ENCODE peak calls at places on chromosomes 5 and 9, in seven cellular contexts. K, P, D, O, S, Y and M are unnamed samples.

GRCh38 chr5:54214747-54215146 is 95.6 kb downstream of the ARL15 start:
- DNase-seq in K (no peak), P (no peak), D (no peak), O (no peak), S (no peak), Y (no peak), M (no peak)

GRCh38 chr9:96139592-96140251 is 162.3 kb downstream of the HSD17B3 start:
- DNase-seq in K (peak; percentile 61), P (no peak), D (no peak), O (peak; percentile 91), S (peak; percentile 67), Y (no peak), M (no peak)

GRCh38 chr5:140287776-140288521 is 15.0 kb downstream of the PFDN1 start:
- DNase-seq in K (no peak), P (no peak), D (no peak), O (no peak), S (no peak), Y (no peak), M (no peak)

GRCh38 chr5:74123928-74124327 is 497.9 kb downstream of the ARHGEF28 start:
- DNase-seq in K (no peak), P (no peak), D (no peak), O (no peak), S (no peak), Y (no peak), M (no peak)

GRCh38 chr5:18466731-18467130 is 832.5 kb downstream of the TAF11L14 start:
- DNase-seq in K (no peak), P (no peak), D (no peak), O (no peak), S (no peak), Y (no peak), M (no peak)

GRCh38 chr9:117000834-117001233 is 313.7 kb downstream of the TRIM32 start:
- DNase-seq in K (no peak), P (no peak), D (no peak), O (no peak), S (no peak), Y (no peak), M (no peak)

GRCh38 chr9:71885467-71885866 is 25.5 kb downstream of the ABHD17B start:
- DNase-seq in K (no peak), P (no peak), D (no peak), O (no peak), S (no peak), Y (no peak), M (no peak)

GRCh38 chr5:88660947-88661869 is 221.8 kb downstream of the MEF2C start:
- DNase-seq in K (peak; percentile 97), P (peak; percentile 68), D (peak; percentile 87), O (peak; percentile 83), S (peak; percentile 93), Y (peak; percentile 82), M (peak; percentile 89)

GRCh38 chr5:123429993-123430392 is 6.8 kb upstream of the CEP120 start:
- DNase-seq in K (no peak), P (peak; percentile 23), D (no peak), O (no peak), S (no peak), Y (no peak), M (no peak)

GRCh38 chr5:113278976-113279375 is 155.8 kb downstream of the TSSK1B start:
- DNase-seq in K (no peak), P (no peak), D (no peak), O (no peak), S (no peak), Y (no peak), M (no peak)

GRCh38 chr5:131264453-131265200 is 774 bp downstream of the CDC42SE2 start:
- DNase-seq in K (peak; percentile 46), P (no peak), D (no peak), O (peak; percentile 63), S (peak; percentile 54), Y (peak; percentile 87), M (peak; percentile 53)

GRCh38 chr5:32710335-32710858 is 724 bp upstream of the NPR3 start:
- DNase-seq in K (no peak), P (no peak), D (peak; percentile 66), O (peak; percentile 72), S (peak; percentile 28), Y (peak; percentile 75), M (no peak)

GRCh38 chr5:61735531-61735930 is 403.5 kb downstream of the ZSWIM6 start:
- DNase-seq in K (no peak), P (no peak), D (no peak), O (no peak), S (no peak), Y (no peak), M (no peak)

GRCh38 chr5:173495225-173495904 is 121.1 kb downstream of the BOD1 start:
- DNase-seq in K (no peak), P (no peak), D (no peak), O (no peak), S (peak; percentile 91), Y (no peak), M (no peak)

GRCh38 chr9:37380570-37380969 is 41.9 kb upstream of the GRHPR start:
- DNase-seq in K (no peak), P (no peak), D (no peak), O (no peak), S (no peak), Y (no peak), M (no peak)

GRCh38 chr9:61666849-61667371 is 477.1 kb downstream of the SPATA31A7 start:
- DNase-seq in K (no peak), P (no peak), D (no peak), O (peak; percentile 45), S (no peak), Y (peak; percentile 61), M (no peak)

GRCh38 chr9:81557957-81558791 is 131.2 kb downstream of the TLE1 start:
- DNase-seq in K (no peak), P (no peak), D (no peak), O (no peak), S (no peak), Y (no peak), M (no peak)

GRCh38 chr9:130215341-130216119 is 43.3 kb downstream of the NCS1 start:
- DNase-seq in K (no peak), P (no peak), D (no peak), O (peak; percentile 89), S (no peak), Y (peak; percentile 78), M (no peak)

GRCh38 chr9:108980893-108981292 is 32.4 kb downstream of the CTNNAL1 start:
- DNase-seq in K (no peak), P (no peak), D (no peak), O (no peak), S (no peak), Y (no peak), M (no peak)

GRCh38 chr5:177507165-177507564 is 2.5 kb downstream of the DOK3 start:
- DNase-seq in K (no peak), P (no peak), D (no peak), O (no peak), S (no peak), Y (no peak), M (no peak)

GRCh38 chr5:175263776-175264175 is 180.2 kb downstream of the DRD1 start:
- DNase-seq in K (no peak), P (no peak), D (no peak), O (no peak), S (no peak), Y (no peak), M (no peak)

GRCh38 chr5:67315082-67315801 is 118.6 kb upstream of the CD180 start:
- DNase-seq in K (no peak), P (no peak), D (no peak), O (no peak), S (no peak), Y (no peak), M (no peak)

GRCh38 chr9:97470076-97470475 is 31.4 kb upstream of the TMOD1 start:
- DNase-seq in K (peak; percentile 57), P (peak; percentile 7), D (no peak), O (no peak), S (no peak), Y (no peak), M (no peak)

GRCh38 chr5:84433461-84433860 is 48.8 kb upstream of the EDIL3 start:
- DNase-seq in K (no peak), P (no peak), D (no peak), O (no peak), S (no peak), Y (no peak), M (no peak)

GRCh38 chr5:178486305-178486704 is 103.9 kb downstream of the COL23A1 start:
- DNase-seq in K (no peak), P (no peak), D (no peak), O (no peak), S (peak; percentile 21), Y (no peak), M (no peak)

GRCh38 chr5:178437296-178438075 is 152.7 kb downstream of the COL23A1 start:
- DNase-seq in K (no peak), P (no peak), D (no peak), O (no peak), S (no peak), Y (no peak), M (no peak)

DNA sequence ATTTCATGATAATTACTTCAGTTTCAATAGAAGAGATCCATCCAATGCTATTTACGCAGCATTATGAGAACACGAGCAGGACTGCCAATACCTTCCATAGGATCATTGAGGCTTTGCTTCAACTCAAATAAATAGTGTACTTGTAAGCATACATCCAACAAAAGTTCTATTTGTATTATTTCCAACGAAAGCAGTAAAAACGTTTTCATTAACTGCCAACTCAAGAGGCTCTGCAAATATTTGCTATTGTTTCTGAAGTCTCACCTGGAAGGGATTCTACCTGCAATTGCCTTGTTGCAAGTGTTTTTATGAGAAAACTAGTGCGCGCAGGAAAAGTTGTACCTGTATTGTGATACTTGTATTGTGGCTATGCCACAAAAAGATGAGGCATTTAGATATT is 11.0 kb upstream of the GNPDA1 start:
- DNase-seq in K (no peak), P (no peak), D (no peak), O (no peak), S (no peak), Y (no peak), M (no peak)
- H3K4me3 ChIP-seq in K (no peak overlapping the region), P (no peak overlapping the region), D (no peak overlapping the region), O (no peak overlapping the region), S (no peak overlapping the region), Y (no peak overlapping the region), M (no peak overlapping the region)

GRCh38 chr9:127987103-127987614 is 6.4 kb upstream of the EEIG1 start:
- DNase-seq in K (no peak), P (no peak), D (peak; percentile 88), O (no peak), S (no peak), Y (no peak), M (no peak)
- H3K4me3 ChIP-seq in K (no peak overlapping the region), P (no peak overlapping the region), D (no peak overlapping the region), O (no peak overlapping the region), S (no peak overlapping the region), Y (no peak overlapping the region), M (no peak overlapping the region)

GRCh38 chr9:105643795-105644194 is 18.5 kb upstream of the TAL2 start:
- DNase-seq in K (no peak), P (no peak), D (no peak), O (no peak), S (no peak), Y (no peak), M (no peak)

GRCh38 chr9:105646879-105647594 is 15.2 kb upstream of the TAL2 start:
- DNase-seq in K (peak; percentile 59), P (no peak), D (no peak), O (no peak), S (no peak), Y (no peak), M (no peak)

GRCh38 chr9:105651806-105652205 is 10.5 kb upstream of the TAL2 start:
- DNase-seq in K (no peak), P (no peak), D (no peak), O (no peak), S (no peak), Y (no peak), M (no peak)

GRCh38 chr9:105647595-105648349 is 14.5 kb upstream of the TAL2 start:
- DNase-seq in K (peak; percentile 25), P (no peak), D (no peak), O (no peak), S (no peak), Y (no peak), M (peak; percentile 22)
- H3K4me3 ChIP-seq in K (peak overlapping the region; percentile 5), P (no peak overlapping the region), D (no peak overlapping the region), O (no peak overlapping the region), S (no peak overlapping the region), Y (no peak overlapping the region), M (no peak overlapping the region)

GRCh38 chr9:127975376-127976315 is 5.1 kb downstream of the EEIG1 start:
- DNase-seq in K (no peak), P (no peak), D (no peak), O (no peak), S (no peak), Y (no peak), M (no peak)
- H3K4me3 ChIP-seq in K (no peak overlapping the region), P (no peak overlapping the region), D (no peak overlapping the region), O (peak overlapping the region; percentile 32), S (no peak overlapping the region), Y (no peak overlapping the region), M (no peak overlapping the region)